ENCODE peak calls at places on chromosome 20, in four cellular contexts. K is NCI-H1417; S is endothelial cell; D is activated CD4-positive, alpha-beta memory T cell treated with anti-CD3 and anti-CD28 coated beads for 36 hours. X is an unnamed sample.

GRCh38 chr20:57266251-57267157 is at the start of gene BMP7:
- DNase-seq in K (peak; percentile 68), S (peak; percentile 42), D (no peak), X (no peak)

GRCh38 chr20:41136695-41137411 is 490 bp upstream of the PLCG1 start:
- DNase-seq in K (peak; percentile 94), S (peak; percentile 91), D (peak; percentile 89), X (peak; percentile 88)

GRCh38 chr20:14915356-14915755 is 577.9 kb upstream of the FLRT3 start:
- DNase-seq in K (no peak), S (no peak), D (no peak), X (no peak)

GRCh38 chr20:57716893-57717292 is 7.1 kb upstream of the PMEPA1 start:
- DNase-seq in K (no peak), S (no peak), D (no peak), X (no peak)

GRCh38 chr20:54362283-54362682 is 113.1 kb upstream of the DOK5 start:
- DNase-seq in K (no peak), S (no peak), D (no peak), X (no peak)

GRCh38 chr20:18645851-18646250 is 58.0 kb downstream of the DTD1 start:
- DNase-seq in K (no peak), S (no peak), D (no peak), X (no peak)

GRCh38 chr20:25194333-25194972 is 1.1 kb upstream of the ENTPD6 start:
- DNase-seq in K (no peak), S (no peak), D (no peak), X (no peak)

GRCh38 chr20:50392138-50392866 is 117.9 kb upstream of the PTPN1 start:
- DNase-seq in K (no peak), S (no peak), D (peak; percentile 44), X (no peak)

GRCh38 chr20:16147916-16148315 is 425.3 kb downstream of the KIF16B start:
- DNase-seq in K (no peak), S (no peak), D (no peak), X (no peak)

GRCh38 chr20:38771621-38772020 is 23.4 kb downstream of the ACTR5 start:
- DNase-seq in K (no peak), S (no peak), D (no peak), X (no peak)

GRCh38 chr20:2088904-2089303 is 12.7 kb upstream of the STK35 start:
- DNase-seq in K (peak; percentile 14), S (no peak), D (no peak), X (no peak)

GRCh38 chr20:50592282-50593004 is 82.3 kb downstream of the PTPN1 start:
- DNase-seq in K (no peak), S (no peak), D (no peak), X (no peak)

GRCh38 chr20:47821481-47822100 is 36.3 kb upstream of the SULF2 start:
- DNase-seq in K (no peak), S (no peak), D (no peak), X (no peak)

GRCh38 chr20:58870293-58871014 is 17.9 kb downstream of the GNAS start:
- DNase-seq in K (peak; percentile 88), S (peak; percentile 87), D (peak; percentile 64), X (no peak)

GRCh38 chr20:37267684-37268313 is 6.2 kb upstream of the GHRH start:
- DNase-seq in K (no peak), S (no peak), D (no peak), X (no peak)

GRCh38 chr20:59145926-59146800 is 17.5 kb upstream of the ZNF831 start:
- DNase-seq in K (no peak), S (no peak), D (peak; percentile 86), X (no peak)

GRCh38 chr20:61185841-61186601 is 66.0 kb upstream of the CDH4 start:
- DNase-seq in K (no peak), S (no peak), D (no peak), X (no peak)

GRCh38 chr20:46767127-46767761 is 57.8 kb downstream of the SLC2A10 start:
- DNase-seq in K (peak; percentile 70), S (peak; percentile 53), D (peak; percentile 16), X (no peak)

GRCh38 chr20:19783966-19784401 is 25.9 kb downstream of the RIN2 start:
- DNase-seq in K (peak; percentile 52), S (no peak), D (no peak), X (no peak)

GRCh38 chr20:54643761-54644160 is 168.4 kb downstream of the DOK5 start:
- DNase-seq in K (no peak), S (no peak), D (no peak), X (no peak)

GRCh38 chr20:38186788-38187221 is 21.7 kb upstream of the TGM2 start:
- DNase-seq in K (no peak), S (no peak), D (no peak), X (no peak)

GRCh38 chr20:1388253-1388652 is 4.6 kb downstream of the FKBP1A start:
- DNase-seq in K (peak; percentile 29), S (no peak), D (no peak), X (no peak)

GRCh38 chr20:24878657-24879056 is 70.4 kb upstream of the CST7 start:
- DNase-seq in K (no peak), S (no peak), D (no peak), X (no peak)

GRCh38 chr20:51188941-51189340 is 166.0 kb upstream of the KCNG1 start:
- DNase-seq in K (no peak), S (no peak), D (no peak), X (no peak)

GRCh38 chr20:57416296-57417022 is 25.3 kb downstream of the RBM38 start:
- DNase-seq in K (no peak), S (no peak), D (no peak), X (no peak)

GRCh38 chr20:1651268-1651667 is 6.3 kb downstream of the SIRPG start:
- DNase-seq in K (no peak), S (no peak), D (no peak), X (no peak)

GRCh38 chr20:50467618-50468373 is 42.4 kb upstream of the PTPN1 start:
- DNase-seq in K (peak; percentile 42), S (peak; percentile 51), D (peak; percentile 50), X (no peak)

GRCh38 chr20:32460231-32460630 is 102.1 kb downstream of the ASXL1 start:
- DNase-seq in K (no peak), S (no peak), D (no peak), X (no peak)

GRCh38 chr20:54268941-54269340 is 61.1 kb downstream of the PFDN4 start:
- DNase-seq in K (peak; percentile 14), S (no peak), D (no peak), X (no peak)

GRCh38 chr20:58268936-58269619 is 40.4 kb upstream of the RAB22A start:
- DNase-seq in K (no peak), S (no peak), D (peak; percentile 32), X (no peak)